ENCODE peak calls at places on chromosomes 12 and 14, in six cellular contexts. S is colonic mucosa, I is Calu3, E is ascending aorta, P is A549, K is breast epithelium. M is an unnamed sample.

GRCh38 chr14:103128631-103129300 is 5.5 kb downstream of the TNFAIP2 start:
- DNase-seq in S (no peak), I (peak; percentile 54), E (no peak), P (no peak), K (no peak), M (no peak)

GRCh38 chr12:9049520-9050133 is 60.3 kb downstream of the KLRG1 start:
- DNase-seq in S (no peak), I (peak; percentile 46), E (no peak), P (peak; percentile 57), K (no peak), M (no peak)

GRCh38 chr12:53324113-53324778 is 2.8 kb upstream of the AAAS start:
- DNase-seq in S (peak; percentile 38), I (no peak), E (no peak), P (no peak), K (no peak), M (no peak)

GRCh38 chr14:74244115-74244514 is 4.9 kb downstream of the VSX2 start:
- DNase-seq in S (no peak), I (peak; percentile 16), E (no peak), P (no peak), K (no peak), M (no peak)

GRCh38 chr14:63404906-63405305 is 86.2 kb upstream of the GPHB5 start:
- DNase-seq in S (peak; percentile 56), I (no peak), E (no peak), P (no peak), K (no peak), M (peak; percentile 47)

GRCh38 chr12:114655934-114656697 is 27.9 kb downstream of the TBX3 start:
- DNase-seq in S (no peak), I (no peak), E (no peak), P (peak; percentile 95), K (no peak), M (peak; percentile 93)

GRCh38 chr12:124758266-124759200 is 105.1 kb downstream of the SCARB1 start:
- DNase-seq in S (no peak), I (no peak), E (no peak), P (no peak), K (no peak), M (no peak)

GRCh38 chr14:53640695-53641094 is 315.9 kb downstream of the BMP4 start:
- DNase-seq in S (no peak), I (no peak), E (no peak), P (no peak), K (no peak), M (no peak)

GRCh38 chr14:103449762-103450161 is 64.5 kb downstream of the MARK3 start:
- DNase-seq in S (no peak), I (no peak), E (no peak), P (no peak), K (no peak), M (no peak)

GRCh38 chr12:6337958-6338406 is 3.9 kb downstream of the TNFRSF1A start:
- DNase-seq in S (no peak), I (no peak), E (no peak), P (peak; percentile 83), K (no peak), M (no peak)

GRCh38 chr14:76390621-76391020 is 14.7 kb downstream of the ESRRB start:
- DNase-seq in S (no peak), I (no peak), E (no peak), P (no peak), K (no peak), M (no peak)

GRCh38 chr14:56390859-56391258 is 188.7 kb upstream of the TMEM260 start:
- DNase-seq in S (no peak), I (no peak), E (no peak), P (peak; percentile 13), K (no peak), M (no peak)

GRCh38 chr14:101960225-101960624 is 4.1 kb upstream of the DYNC1H1 start:
- DNase-seq in S (peak; percentile 35), I (no peak), E (no peak), P (no peak), K (no peak), M (no peak)

GRCh38 chr12:125944446-125944845 is 879.2 kb downstream of the AACS start:
- DNase-seq in S (no peak), I (peak; percentile 17), E (no peak), P (no peak), K (no peak), M (no peak)

GRCh38 chr14:79161576-79161975 is 991.4 kb downstream of the NRXN3 start:
- DNase-seq in S (no peak), I (no peak), E (no peak), P (peak; percentile 3), K (no peak), M (no peak)

GRCh38 chr12:106188249-106188648 is 49.5 kb upstream of the NUAK1 start:
- DNase-seq in S (no peak), I (no peak), E (no peak), P (no peak), K (no peak), M (no peak)

GRCh38 chr12:15689751-15690191 is 99.4 kb downstream of the EPS8 start:
- DNase-seq in S (no peak), I (no peak), E (no peak), P (peak; percentile 39), K (no peak), M (no peak)

GRCh38 chr14:101101456-101102056 is 198.0 kb upstream of the RTL1 start:
- DNase-seq in S (peak; percentile 4), I (no peak), E (no peak), P (peak; percentile 60), K (peak; percentile 38), M (no peak)

GRCh38 chr12:2372735-2373134 is 319.9 kb downstream of the CACNA1C start:
- DNase-seq in S (no peak), I (no peak), E (no peak), P (no peak), K (no peak), M (no peak)

GRCh38 chr12:67681145-67681778 is 32.7 kb downstream of the DYRK2 start:
- DNase-seq in S (no peak), I (no peak), E (no peak), P (peak; percentile 33), K (no peak), M (no peak)

GRCh38 chr14:35301334-35302210 is 9.4 kb downstream of the PSMA6 start:
- DNase-seq in S (no peak), I (no peak), E (no peak), P (no peak), K (no peak), M (no peak)

GRCh38 chr12:123995023-123995422 is 22.0 kb downstream of the ZNF664 start:
- DNase-seq in S (no peak), I (peak; percentile 13), E (no peak), P (no peak), K (no peak), M (no peak)

GRCh38 chr14:32932302-32932920 is 6.3 kb upstream of the NPAS3 start:
- DNase-seq in S (no peak), I (no peak), E (no peak), P (no peak), K (no peak), M (no peak)

GRCh38 chr12:58919271-58920101 is 818 bp downstream of the LRIG3 start:
- DNase-seq in S (peak; percentile 49), I (no peak), E (no peak), P (peak; percentile 41), K (peak; percentile 53), M (peak; percentile 17)

GRCh38 chr12:15555466-15555865 is 233.2 kb downstream of the PTPRO start:
- DNase-seq in S (no peak), I (no peak), E (no peak), P (no peak), K (no peak), M (no peak)

GRCh38 chr12:11705010-11705409 is 55.5 kb downstream of the ETV6 start:
- DNase-seq in S (no peak), I (peak; percentile 52), E (no peak), P (peak; percentile 54), K (no peak), M (no peak)

GRCh38 chr14:85301506-85301905 is 228.4 kb upstream of the FLRT2 start:
- DNase-seq in S (no peak), I (no peak), E (no peak), P (no peak), K (no peak), M (no peak)

GRCh38 chr12:128637616-128638606 is 185.8 kb downstream of the SLC15A4 start:
- DNase-seq in S (no peak), I (no peak), E (no peak), P (no peak), K (no peak), M (no peak)

GRCh38 chr12:105741786-105742566 is 396.8 kb downstream of the NUAK1 start:
- DNase-seq in S (peak; percentile 23), I (no peak), E (no peak), P (no peak), K (no peak), M (no peak)

GRCh38 chr12:113831486-113831885 is 134.6 kb downstream of the RBM19 start:
- DNase-seq in S (no peak), I (no peak), E (no peak), P (no peak), K (no peak), M (no peak)

GRCh38 chr12:26918321-26919215 is 19.2 kb downstream of the INTS13 start:
- DNase-seq in S (no peak), I (no peak), E (no peak), P (no peak), K (no peak), M (no peak)
- TF ChIP-seq CTCF in S (no peak), I (no peak), E (no peak), P (no peak), K (no peak), M (no peak)

DNA sequence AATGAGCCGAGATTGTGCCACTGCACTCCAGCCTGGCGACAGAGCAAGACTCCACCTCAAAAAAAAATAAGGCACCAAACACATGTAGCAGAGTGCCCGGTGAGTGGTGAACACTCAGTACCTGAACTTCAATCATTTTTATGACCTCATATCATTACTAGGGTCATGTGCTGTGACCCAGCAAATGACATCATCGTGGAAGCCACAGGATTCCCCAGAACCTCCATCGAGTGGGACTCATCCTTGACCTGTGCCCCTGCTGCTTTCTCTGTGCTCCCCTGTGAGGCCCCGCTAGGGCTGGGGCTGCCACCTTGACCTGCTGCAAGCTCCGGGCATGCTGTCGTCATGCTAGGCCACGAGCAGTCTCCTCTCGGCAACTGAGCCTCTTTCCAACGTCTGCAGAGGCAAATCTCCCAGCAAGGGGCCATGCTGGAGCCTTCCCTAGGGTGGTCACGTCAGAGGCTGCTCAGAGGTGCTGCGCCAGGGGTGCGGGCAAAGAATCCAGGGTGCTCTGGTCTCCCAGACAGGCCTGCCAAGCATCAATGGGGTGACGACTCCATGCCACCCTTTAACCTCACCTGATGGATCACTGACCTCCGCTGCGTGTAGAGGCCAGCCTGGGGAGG is 18.5 kb downstream of the GLTP start:
- DNase-seq in S (peak; percentile 35), I (no peak), E (no peak), P (no peak), K (no peak), M (no peak)
- TF ChIP-seq CTCF in S (no peak), I (no peak), E (no peak), P (no peak), K (no peak), M (no peak)

GRCh38 chr14:64812412-64812811 is 67.3 kb downstream of the SPTB start:
- DNase-seq in S (peak; percentile 83), I (peak; percentile 74), E (no peak), P (no peak), K (no peak), M (no peak)
- TF ChIP-seq CTCF in S (no peak), I (no peak), E (no peak), P (no peak), K (no peak), M (no peak)

DNA sequence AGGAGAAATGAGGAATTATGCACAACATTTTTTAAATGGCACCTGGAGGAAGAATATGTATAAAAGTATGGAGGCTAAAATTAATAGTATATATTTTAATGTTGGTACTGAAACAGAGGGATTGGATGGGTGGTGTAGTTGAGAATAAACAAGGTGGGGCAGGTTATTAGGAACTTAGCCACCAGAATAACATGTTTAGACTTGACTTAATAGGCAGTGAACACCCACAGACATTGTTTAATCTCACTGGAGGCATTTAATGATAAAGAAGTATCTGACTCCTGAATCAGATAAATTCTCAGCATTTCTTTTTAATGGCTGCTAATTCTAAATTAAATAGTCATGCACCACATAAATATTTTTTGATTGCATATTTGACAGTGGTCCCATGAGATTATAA is 139.7 kb downstream of the CNTN1 start:
- DNase-seq in S (no peak), I (no peak), E (no peak), P (no peak), K (no peak), M (no peak)
- TF ChIP-seq CTCF in S (no peak), I (no peak), E (no peak), P (no peak), K (no peak), M (no peak)

M was measured in prostate gland.